ENCODE peak calls at places on chromosomes 3 and 15, in eight cellular contexts. V is stimulated activated CD4-positive, alpha-beta T cell treated with anti-CD3 and anti-CD28 coated beads, Interleukin-1b, Interleukin-23, amount 100 ng/mL, for 24 hours; B is hepatic stellate cell; F is AG09309; T is HS-5; O is HTR-8/SVneo; J is stimulated activated CD8-positive, alpha-beta memory T cell treated with anti-CD3 and anti-CD28 coated beads, Interleukin-7, amount 100 ng/mL, for 4 hours; R is mesothelial cell of epicardium. Z is an unnamed sample.

GRCh38 chr3:50652709-50653108 is 22.0 kb upstream of the DOCK3 start:
- DNase-seq in B (no peak), F (no peak), V (no peak), R (no peak), J (peak), T (no peak), O (peak), Z (no peak)

GRCh38 chr3:50913279-50913678 is 238.6 kb downstream of the DOCK3 start:
- DNase-seq in V (no peak), J (no peak), F (no peak), T (no peak), O (no peak), R (peak), B (no peak), Z (no peak)

GRCh38 chr3:177807150-177807875 is 610.0 kb upstream of the TBL1XR1 start:
- DNase-seq in J (no peak), R (no peak), T (no peak), F (no peak), B (no peak), V (no peak), O (no peak), Z (no peak)

GRCh38 chr3:31453430-31453829 is 79.3 kb upstream of the STT3B start:
- DNase-seq in F (no peak), O (no peak), T (no peak), R (no peak), J (no peak), B (no peak), V (no peak), Z (no peak)

GRCh38 chr3:33581666-33582065 is 136.4 kb downstream of the CLASP2 start:
- DNase-seq in T (no peak), J (no peak), F (no peak), V (no peak), O (no peak), R (no peak), B (no peak), Z (no peak)

GRCh38 chr3:47194994-47195393 is 31.1 kb upstream of the SETD2 start:
- DNase-seq in V (no peak), T (no peak), B (no peak), F (no peak), R (no peak), O (no peak), J (no peak), Z (no peak)

GRCh38 chr3:51503007-51503406 is 3.2 kb upstream of the DCAF1 start:
- DNase-seq in F (no peak), R (no peak), V (no peak), T (no peak), O (no peak), J (no peak), B (no peak), Z (no peak)

GRCh38 chr15:59304807-59305206 is 67.9 kb downstream of the MYO1E start:
- DNase-seq in B (no peak), T (no peak), J (no peak), O (no peak), R (no peak), V (no peak), F (no peak), Z (no peak)

GRCh38 chr3:188975612-188976314 is 196.0 kb upstream of the TPRG1 start:
- DNase-seq in R (no peak), B (peak), F (no peak), J (no peak), T (no peak), V (no peak), O (no peak), Z (no peak)

GRCh38 chr15:100889359-100890058 is 9.9 kb downstream of the ALDH1A3 start:
- DNase-seq in J (no peak), B (no peak), O (peak), F (peak), T (peak), R (no peak), V (no peak), Z (peak)

GRCh38 chr15:32870240-32871033 is 152.6 kb downstream of the GREM1 start:
- DNase-seq in J (no peak), O (peak), R (no peak), T (peak), B (peak), V (no peak), F (peak), Z (peak)

GRCh38 chr15:51004103-51004536 is 90.6 kb downstream of the TNFAIP8L3 start:
- DNase-seq in F (peak), V (no peak), O (no peak), B (peak), T (peak), J (no peak), R (no peak), Z (peak)

GRCh38 chr15:40873625-40874561 is at the start of gene RHOV:
- DNase-seq in O (peak), B (peak), V (peak), J (no peak), R (peak), T (no peak), F (no peak), Z (no peak)

GRCh38 chr3:171132873-171133272 is 106.4 kb upstream of the SLC2A2 start:
- DNase-seq in B (peak), F (peak), J (no peak), R (no peak), O (peak), T (peak), V (no peak), Z (peak)

GRCh38 chr3:146605106-146605505 is at the start of gene PLSCR5:
- DNase-seq in B (no peak), R (no peak), O (no peak), J (no peak), V (no peak), F (no peak), T (no peak), Z (no peak)

GRCh38 chr3:17384567-17385296 is 357.7 kb downstream of the TBC1D5 start:
- DNase-seq in B (no peak), O (no peak), T (no peak), F (no peak), J (no peak), V (no peak), R (no peak), Z (no peak)

GRCh38 chr3:65026151-65026550 is 338.4 kb upstream of the ADAMTS9 start:
- DNase-seq in O (no peak), R (no peak), F (no peak), B (no peak), V (no peak), T (no peak), J (no peak), Z (no peak)

GRCh38 chr3:37017683-37018082 is 24.4 kb downstream of the MLH1 start:
- DNase-seq in R (no peak), F (no peak), T (no peak), J (no peak), B (no peak), V (no peak), O (no peak), Z (no peak)

GRCh38 chr3:28053759-28054158 is 187.7 kb upstream of the CMC1 start:
- DNase-seq in V (no peak), R (no peak), F (peak), T (peak), O (no peak), B (peak), J (no peak), Z (peak)

GRCh38 chr3:45227946-45228345 is 1.9 kb upstream of the TMEM158 start:
- DNase-seq in T (no peak), F (no peak), R (no peak), O (no peak), J (no peak), B (no peak), V (no peak), Z (no peak)

GRCh38 chr3:108239082-108239481 is 16.9 kb upstream of the IFT57 start:
- DNase-seq in J (no peak), F (no peak), T (no peak), O (no peak), V (no peak), R (no peak), B (no peak), Z (no peak)

GRCh38 chr3:99325407-99325806 is 313.0 kb upstream of the COL8A1 start:
- DNase-seq in R (no peak), V (no peak), T (no peak), J (no peak), B (no peak), O (no peak), F (no peak), Z (no peak)

GRCh38 chr3:184687363-184688049 is 24.4 kb downstream of the MAGEF1 start:
- DNase-seq in O (no peak), V (no peak), F (no peak), T (no peak), B (no peak), R (no peak), J (no peak), Z (no peak)

GRCh38 chr3:105555206-105555605 is 188.5 kb downstream of the ALCAM start:
- DNase-seq in V (no peak), O (no peak), B (no peak), F (no peak), J (no peak), T (no peak), R (no peak), Z (no peak)

GRCh38 chr15:42203891-42204290 is 4.2 kb downstream of the VPS39 start:
- DNase-seq in T (peak), J (no peak), B (no peak), V (no peak), R (no peak), F (peak), O (no peak), Z (no peak)

GRCh38 chr15:92500023-92500630 is 106.4 kb downstream of the ST8SIA2 start:
- DNase-seq in T (no peak), B (no peak), F (no peak), O (no peak), R (no peak), J (no peak), V (no peak), Z (no peak)

GRCh38 chr15:100803158-100803440 is 76.5 kb upstream of the ALDH1A3 start:
- DNase-seq in B (no peak), F (no peak), R (no peak), V (no peak), J (no peak), O (no peak), T (no peak), Z (no peak)

GRCh38 chr15:62365795-62366442 is 200.8 kb upstream of the C2CD4B start:
- DNase-seq in T (no peak), F (no peak), O (no peak), V (no peak), J (no peak), R (no peak), B (no peak), Z (no peak)

GRCh38 chr3:56053727-56054126 is 414.5 kb downstream of the ERC2 start:
- DNase-seq in T (no peak), J (no peak), B (no peak), F (no peak), O (no peak), R (no peak), V (no peak), Z (no peak)

GRCh38 chr3:32814371-32814770 is 3.4 kb upstream of the TRIM71 start:
- DNase-seq in V (no peak), F (no peak), T (no peak), J (no peak), R (no peak), B (no peak), O (no peak), Z (no peak)

GRCh38 chr15:99635794-99636193 is 70.0 kb downstream of the MEF2A start:
- DNase-seq in F (no peak), T (no peak), R (no peak), J (no peak), B (no peak), V (no peak), O (no peak), Z (no peak)

GRCh38 chr3:115099115-115099884 is 47.8 kb downstream of the ZBTB20 start:
- DNase-seq in J (no peak), V (no peak), R (no peak), F (no peak), T (no peak), O (no peak), B (no peak), Z (no peak)

GRCh38 chr3:161222662-161223061 is 1.6 kb downstream of the NMD3 start:
- DNase-seq in T (no peak), R (no peak), B (peak), O (no peak), V (no peak), J (no peak), F (no peak), Z (no peak)

GRCh38 chr3:71076361-71076997 is 507.0 kb downstream of the FOXP1 start:
- DNase-seq in R (no peak), V (no peak), F (no peak), T (no peak), B (peak), O (no peak), J (no peak), Z (no peak)

GRCh38 chr3:72538070-72538745 is 310.0 kb downstream of the SHQ1 start:
- DNase-seq in R (no peak), V (no peak), F (no peak), J (no peak), O (no peak), T (no peak), B (no peak), Z (no peak)